ENCODE peak calls at places on chromosomes 12 and 14, in six cellular contexts. P, N, Y, E, Q and M are unnamed samples.

GRCh38 chr14:56284641-56285040 is 166.4 kb downstream of the PELI2 start:
- DNase-seq in P (no peak), N (no peak), Y (no peak), E (no peak), Q (no peak), M (no peak)

GRCh38 chr12:3752096-3752709 is 706 bp downstream of the CRACR2A start:
- DNase-seq in P (peak), N (peak), Y (peak), E (peak), Q (peak), M (peak)

GRCh38 chr14:21711360-21711961 is 37.8 kb upstream of the OR4E1 start:
- DNase-seq in P (peak), N (no peak), Y (peak), E (no peak), Q (no peak), M (peak)

GRCh38 chr12:6074979-6075585 is 49.4 kb downstream of the VWF start:
- DNase-seq in P (no peak), N (peak), Y (no peak), E (peak), Q (no peak), M (no peak)

GRCh38 chr14:102320033-102320660 is 601 bp downstream of the ZNF839 start:
- DNase-seq in P (no peak), N (peak), Y (peak), E (peak), Q (peak), M (no peak)

GRCh38 chr14:60092516-60092915 is 793 bp downstream of the PCNX4 start:
- DNase-seq in P (no peak), N (no peak), Y (peak), E (no peak), Q (no peak), M (peak)

GRCh38 chr12:47736877-47737676 is 11.8 kb upstream of the ENDOU start:
- DNase-seq in P (no peak), N (peak), Y (peak), E (no peak), Q (no peak), M (no peak)

GRCh38 chr14:95237956-95238355 is 80.6 kb upstream of the DICER1 start:
- DNase-seq in P (no peak), N (peak), Y (no peak), E (no peak), Q (no peak), M (no peak)

GRCh38 chr12:98645572-98646067 is 530 bp downstream of the APAF1 start:
- DNase-seq in P (no peak), N (no peak), Y (peak), E (no peak), Q (no peak), M (no peak)

GRCh38 chr12:121287267-121287954 is 9.1 kb downstream of the CAMKK2 start:
- DNase-seq in P (no peak), N (no peak), Y (peak), E (no peak), Q (no peak), M (no peak)

GRCh38 chr12:1918875-1919236 is 404 bp upstream of the CACNA2D4 start:
- DNase-seq in P (no peak), N (no peak), Y (no peak), E (no peak), Q (no peak), M (no peak)

GRCh38 chr12:27651201-27651600 is 45.0 kb upstream of the REP15 start:
- DNase-seq in P (no peak), N (no peak), Y (no peak), E (no peak), Q (no peak), M (no peak)

GRCh38 chr14:69904246-69904645 is 25.0 kb downstream of the SMOC1 start:
- DNase-seq in P (no peak), N (no peak), Y (no peak), E (no peak), Q (no peak), M (no peak)

GRCh38 chr14:54356172-54356571 is 40.6 kb upstream of the CDKN3 start:
- DNase-seq in P (no peak), N (no peak), Y (no peak), E (no peak), Q (no peak), M (no peak)

GRCh38 chr12:95096852-95097251 is 23.4 kb upstream of the NR2C1 start:
- DNase-seq in P (no peak), N (no peak), Y (peak), E (no peak), Q (no peak), M (no peak)

GRCh38 chr14:26281280-26281998 is 316.4 kb downstream of the NOVA1 start:
- DNase-seq in P (no peak), N (no peak), Y (peak), E (no peak), Q (no peak), M (no peak)

GRCh38 chr12:120540445-120540844 is 6.3 kb downstream of the RNF10 start:
- DNase-seq in P (peak), N (no peak), Y (peak), E (no peak), Q (no peak), M (no peak)

GRCh38 chr12:64663019-64663418 is 52.7 kb downstream of the RASSF3 start:
- DNase-seq in P (no peak), N (no peak), Y (no peak), E (no peak), Q (no peak), M (no peak)

GRCh38 chr14:60226296-60226695 is 22.7 kb upstream of the PPM1A start:
- DNase-seq in P (no peak), N (no peak), Y (no peak), E (no peak), Q (no peak), M (no peak)

GRCh38 chr12:12704593-12705230 is 8.7 kb upstream of the GPR19 start:
- DNase-seq in P (peak), N (no peak), Y (peak), E (peak), Q (no peak), M (no peak)

GRCh38 chr14:96501383-96501745 is 818 bp upstream of the PAPOLA start:
- DNase-seq in P (no peak), N (no peak), Y (no peak), E (no peak), Q (no peak), M (no peak)

GRCh38 chr12:10607885-10608458 is 5.4 kb downstream of the MAGOHB start:
- DNase-seq in P (no peak), N (no peak), Y (peak), E (no peak), Q (no peak), M (no peak)

GRCh38 chr14:50018236-50019210 is 97.8 kb downstream of the VCPKMT start:
- DNase-seq in P (no peak), N (no peak), Y (no peak), E (no peak), Q (no peak), M (no peak)

GRCh38 chr12:111160350-111161142 is 208.3 kb downstream of the PHETA1 start:
- DNase-seq in P (no peak), N (no peak), Y (no peak), E (no peak), Q (no peak), M (no peak)

GRCh38 chr12:56633465-56634241 is 3.5 kb upstream of the BAZ2A start:
- DNase-seq in P (no peak), N (no peak), Y (no peak), E (no peak), Q (no peak), M (no peak)

GRCh38 chr12:67364228-67364627 is 95.1 kb downstream of the CAND1 start:
- DNase-seq in P (no peak), N (peak), Y (no peak), E (no peak), Q (no peak), M (no peak)

GRCh38 chr14:93207468-93208308 is 632 bp downstream of the UBR7 start:
- DNase-seq in P (no peak), N (peak), Y (peak), E (no peak), Q (no peak), M (no peak)

GRCh38 chr12:124819525-124819924 is 44.1 kb downstream of the SCARB1 start:
- DNase-seq in P (no peak), N (no peak), Y (no peak), E (no peak), Q (no peak), M (no peak)